ENCODE peak calls at places on chromosomes 5 and 9, in ten cellular contexts. One of them, this sample, is unnamed.

GRCh38 chr5:105836263-105836662 is 1834.5 kb downstream of the EFNA5 start:
- DNase-seq in left lung: no peak
- DNase-seq in T-helper 17 cell: no peak
- DNase-seq in iPS DF 19.7: no peak
- DNase-seq in Kasumi-1: no peak
- DNase-seq in fibroblast of lung: peak
- DNase-seq in HuH-7.5: no peak
- DNase-seq in activated CD4-positive, alpha-beta T cell treated with anti-CD3 and anti-CD28 coated beads, Interleukin-2, amount 10 ng/mL, durations not matched to agents 7 days and 5 days: no peak
- DNase-seq in mucosa of gallbladder: no peak
- DNase-seq in EL: no peak
- DNase-seq in this sample: no peak

GRCh38 chr5:109655841-109656240 is 33.9 kb upstream of the MAN2A1 start:
- DNase-seq in left lung: no peak
- DNase-seq in T-helper 17 cell: no peak
- DNase-seq in iPS DF 19.7: no peak
- DNase-seq in Kasumi-1: no peak
- DNase-seq in fibroblast of lung: no peak
- DNase-seq in HuH-7.5: no peak
- DNase-seq in activated CD4-positive, alpha-beta T cell treated with anti-CD3 and anti-CD28 coated beads, Interleukin-2, amount 10 ng/mL, durations not matched to agents 7 days and 5 days: no peak
- DNase-seq in mucosa of gallbladder: no peak
- DNase-seq in EL: peak
- DNase-seq in this sample: no peak

GRCh38 chr9:137085918-137086530 is 761 bp upstream of the MAN1B1 start:
- DNase-seq in left lung: no peak
- DNase-seq in T-helper 17 cell: no peak
- DNase-seq in iPS DF 19.7: no peak
- DNase-seq in Kasumi-1: no peak
- DNase-seq in fibroblast of lung: peak
- DNase-seq in HuH-7.5: peak
- DNase-seq in activated CD4-positive, alpha-beta T cell treated with anti-CD3 and anti-CD28 coated beads, Interleukin-2, amount 10 ng/mL, durations not matched to agents 7 days and 5 days: peak
- DNase-seq in mucosa of gallbladder: no peak
- DNase-seq in EL: peak
- DNase-seq in this sample: peak

GRCh38 chr5:115586525-115587146 is 15.6 kb downstream of the TICAM2 start:
- DNase-seq in left lung: no peak
- DNase-seq in T-helper 17 cell: no peak
- DNase-seq in iPS DF 19.7: no peak
- DNase-seq in Kasumi-1: peak
- DNase-seq in fibroblast of lung: peak
- DNase-seq in HuH-7.5: no peak
- DNase-seq in activated CD4-positive, alpha-beta T cell treated with anti-CD3 and anti-CD28 coated beads, Interleukin-2, amount 10 ng/mL, durations not matched to agents 7 days and 5 days: no peak
- DNase-seq in mucosa of gallbladder: no peak
- DNase-seq in EL: peak
- DNase-seq in this sample: no peak

GRCh38 chr5:176743136-176743827 is 67.1 kb upstream of the UNC5A start:
- DNase-seq in left lung: no peak
- DNase-seq in T-helper 17 cell: no peak
- DNase-seq in iPS DF 19.7: no peak
- DNase-seq in Kasumi-1: no peak
- DNase-seq in fibroblast of lung: no peak
- DNase-seq in HuH-7.5: no peak
- DNase-seq in activated CD4-positive, alpha-beta T cell treated with anti-CD3 and anti-CD28 coated beads, Interleukin-2, amount 10 ng/mL, durations not matched to agents 7 days and 5 days: no peak
- DNase-seq in mucosa of gallbladder: no peak
- DNase-seq in EL: no peak
- DNase-seq in this sample: no peak

GRCh38 chr5:140402258-140403074 is 833 bp downstream of the ANKHD1 start:
- DNase-seq in left lung: peak
- DNase-seq in T-helper 17 cell: peak
- DNase-seq in iPS DF 19.7: no peak
- DNase-seq in Kasumi-1: peak
- DNase-seq in fibroblast of lung: peak
- DNase-seq in HuH-7.5: no peak
- DNase-seq in activated CD4-positive, alpha-beta T cell treated with anti-CD3 and anti-CD28 coated beads, Interleukin-2, amount 10 ng/mL, durations not matched to agents 7 days and 5 days: peak
- DNase-seq in mucosa of gallbladder: peak
- DNase-seq in EL: peak
- DNase-seq in this sample: peak

GRCh38 chr9:106797299-106797698 is 65.7 kb upstream of the ZNF462 start:
- DNase-seq in left lung: no peak
- DNase-seq in T-helper 17 cell: no peak
- DNase-seq in iPS DF 19.7: no peak
- DNase-seq in Kasumi-1: no peak
- DNase-seq in fibroblast of lung: no peak
- DNase-seq in HuH-7.5: no peak
- DNase-seq in activated CD4-positive, alpha-beta T cell treated with anti-CD3 and anti-CD28 coated beads, Interleukin-2, amount 10 ng/mL, durations not matched to agents 7 days and 5 days: no peak
- DNase-seq in mucosa of gallbladder: peak
- DNase-seq in EL: peak
- DNase-seq in this sample: no peak

GRCh38 chr5:75242067-75242466 is 5.4 kb upstream of the ANKRD31 start:
- DNase-seq in left lung: no peak
- DNase-seq in T-helper 17 cell: no peak
- DNase-seq in iPS DF 19.7: no peak
- DNase-seq in Kasumi-1: no peak
- DNase-seq in fibroblast of lung: no peak
- DNase-seq in HuH-7.5: no peak
- DNase-seq in activated CD4-positive, alpha-beta T cell treated with anti-CD3 and anti-CD28 coated beads, Interleukin-2, amount 10 ng/mL, durations not matched to agents 7 days and 5 days: no peak
- DNase-seq in mucosa of gallbladder: no peak
- DNase-seq in EL: no peak
- DNase-seq in this sample: no peak

GRCh38 chr9:86685556-86685955 is 261.8 kb downstream of the GAS1 start:
- DNase-seq in left lung: no peak
- DNase-seq in T-helper 17 cell: no peak
- DNase-seq in iPS DF 19.7: no peak
- DNase-seq in Kasumi-1: no peak
- DNase-seq in fibroblast of lung: no peak
- DNase-seq in HuH-7.5: no peak
- DNase-seq in activated CD4-positive, alpha-beta T cell treated with anti-CD3 and anti-CD28 coated beads, Interleukin-2, amount 10 ng/mL, durations not matched to agents 7 days and 5 days: no peak
- DNase-seq in mucosa of gallbladder: no peak
- DNase-seq in EL: no peak
- DNase-seq in this sample: no peak

GRCh38 chr9:131476777-131477345 is 25.9 kb upstream of the POMT1 start:
- DNase-seq in left lung: peak
- DNase-seq in T-helper 17 cell: no peak
- DNase-seq in iPS DF 19.7: no peak
- DNase-seq in Kasumi-1: no peak
- DNase-seq in fibroblast of lung: no peak
- DNase-seq in HuH-7.5: no peak
- DNase-seq in activated CD4-positive, alpha-beta T cell treated with anti-CD3 and anti-CD28 coated beads, Interleukin-2, amount 10 ng/mL, durations not matched to agents 7 days and 5 days: no peak
- DNase-seq in mucosa of gallbladder: no peak
- DNase-seq in EL: no peak
- DNase-seq in this sample: peak

GRCh38 chr5:69492391-69493234 is at the start of gene OCLN:
- DNase-seq in left lung: peak
- DNase-seq in T-helper 17 cell: no peak
- DNase-seq in iPS DF 19.7: peak
- DNase-seq in Kasumi-1: no peak
- DNase-seq in fibroblast of lung: no peak
- DNase-seq in HuH-7.5: peak
- DNase-seq in activated CD4-positive, alpha-beta T cell treated with anti-CD3 and anti-CD28 coated beads, Interleukin-2, amount 10 ng/mL, durations not matched to agents 7 days and 5 days: peak
- DNase-seq in mucosa of gallbladder: peak
- DNase-seq in EL: peak
- DNase-seq in this sample: peak

GRCh38 chr5:120465281-120465961 is 1.3 kb downstream of the PRR16 start:
- DNase-seq in left lung: peak
- DNase-seq in T-helper 17 cell: no peak
- DNase-seq in iPS DF 19.7: no peak
- DNase-seq in Kasumi-1: no peak
- DNase-seq in fibroblast of lung: peak
- DNase-seq in HuH-7.5: no peak
- DNase-seq in activated CD4-positive, alpha-beta T cell treated with anti-CD3 and anti-CD28 coated beads, Interleukin-2, amount 10 ng/mL, durations not matched to agents 7 days and 5 days: no peak
- DNase-seq in mucosa of gallbladder: no peak
- DNase-seq in EL: peak
- DNase-seq in this sample: peak

GRCh38 chr9:125985142-125985997 is 238.2 kb downstream of the PBX3 start:
- DNase-seq in left lung: no peak
- DNase-seq in T-helper 17 cell: no peak
- DNase-seq in iPS DF 19.7: no peak
- DNase-seq in Kasumi-1: no peak
- DNase-seq in fibroblast of lung: no peak
- DNase-seq in HuH-7.5: no peak
- DNase-seq in activated CD4-positive, alpha-beta T cell treated with anti-CD3 and anti-CD28 coated beads, Interleukin-2, amount 10 ng/mL, durations not matched to agents 7 days and 5 days: no peak
- DNase-seq in mucosa of gallbladder: no peak
- DNase-seq in EL: no peak
- DNase-seq in this sample: no peak

GRCh38 chr9:6106576-6107339 is 91.3 kb upstream of the RANBP6 start:
- DNase-seq in left lung: no peak
- DNase-seq in T-helper 17 cell: no peak
- DNase-seq in iPS DF 19.7: no peak
- DNase-seq in Kasumi-1: peak
- DNase-seq in fibroblast of lung: peak
- DNase-seq in HuH-7.5: peak
- DNase-seq in activated CD4-positive, alpha-beta T cell treated with anti-CD3 and anti-CD28 coated beads, Interleukin-2, amount 10 ng/mL, durations not matched to agents 7 days and 5 days: no peak
- DNase-seq in mucosa of gallbladder: peak
- DNase-seq in EL: peak
- DNase-seq in this sample: peak

GRCh38 chr5:132463808-132464154 is 26.8 kb downstream of the IRF1 start:
- DNase-seq in left lung: no peak
- DNase-seq in T-helper 17 cell: no peak
- DNase-seq in iPS DF 19.7: no peak
- DNase-seq in Kasumi-1: no peak
- DNase-seq in fibroblast of lung: no peak
- DNase-seq in HuH-7.5: no peak
- DNase-seq in activated CD4-positive, alpha-beta T cell treated with anti-CD3 and anti-CD28 coated beads, Interleukin-2, amount 10 ng/mL, durations not matched to agents 7 days and 5 days: no peak
- DNase-seq in mucosa of gallbladder: no peak
- DNase-seq in EL: no peak
- DNase-seq in this sample: no peak